ENCODE peak calls at places on chromosomes 12 and 14, in eight cellular contexts. X, P, W, T, Y, F, U and J are unnamed samples.

GRCh38 chr14:93712079-93712837 is 76.0 kb downstream of the PRIMA1 start:
- DNase-seq in X (no peak), P (peak; percentile 30), W (no peak), T (no peak), Y (no peak), F (no peak), U (no peak), J (no peak)

GRCh38 chr14:95156765-95157194 is 549 bp downstream of the DICER1 start:
- DNase-seq in X (peak; percentile 46), P (peak; percentile 34), W (no peak), T (peak; percentile 19), Y (peak; percentile 72), F (peak; percentile 14), U (peak; percentile 71), J (peak; percentile 72)

GRCh38 chr14:100654814-100655795 is 67.9 kb upstream of the BEGAIN start:
- DNase-seq in X (peak; percentile 59), P (peak; percentile 95), W (peak; percentile 41), T (no peak), Y (no peak), F (no peak), U (peak; percentile 60), J (peak; percentile 78)

GRCh38 chr12:14510574-14510973 is 57.1 kb downstream of the PLBD1 start:
- DNase-seq in X (no peak), P (no peak), W (no peak), T (no peak), Y (no peak), F (no peak), U (no peak), J (no peak)

GRCh38 chr14:104749958-104750529 is 2.9 kb upstream of the SIVA1 start:
- DNase-seq in X (no peak), P (no peak), W (peak; percentile 35), T (peak; percentile 48), Y (peak; percentile 42), F (no peak), U (peak; percentile 17), J (no peak)

GRCh38 chr14:68164723-68165122 is 345.1 kb downstream of the RAD51B start:
- DNase-seq in X (no peak), P (no peak), W (peak; percentile 84), T (no peak), Y (no peak), F (no peak), U (no peak), J (peak; percentile 49)

GRCh38 chr12:42910656-42911055 is 321.1 kb upstream of the PRICKLE1 start:
- DNase-seq in X (no peak), P (no peak), W (no peak), T (no peak), Y (no peak), F (no peak), U (no peak), J (no peak)

GRCh38 chr14:92670967-92671366 is 77.5 kb downstream of the LGMN start:
- DNase-seq in X (no peak), P (no peak), W (no peak), T (peak; percentile 52), Y (no peak), F (no peak), U (peak; percentile 12), J (no peak)

GRCh38 chr12:52314511-52314910 is 6.7 kb downstream of the KRT83 start:
- DNase-seq in X (no peak), P (no peak), W (no peak), T (no peak), Y (no peak), F (no peak), U (no peak), J (no peak)

GRCh38 chr14:56129092-56129491 is 10.9 kb downstream of the PELI2 start:
- DNase-seq in X (no peak), P (no peak), W (no peak), T (no peak), Y (no peak), F (no peak), U (no peak), J (no peak)

GRCh38 chr14:54730156-54730961 is 163.4 kb downstream of the SAMD4A start:
- DNase-seq in X (no peak), P (no peak), W (peak; percentile 52), T (peak; percentile 78), Y (no peak), F (peak; percentile 91), U (no peak), J (no peak)

GRCh38 chr12:25152055-25152454 is 42.9 kb downstream of the DNAI7 start:
- DNase-seq in X (no peak), P (no peak), W (no peak), T (no peak), Y (no peak), F (no peak), U (no peak), J (no peak)

GRCh38 chr12:120749256-120749655 is 23.6 kb downstream of the ACADS start:
- DNase-seq in X (no peak), P (no peak), W (no peak), T (no peak), Y (no peak), F (no peak), U (no peak), J (no peak)

GRCh38 chr14:57391609-57392195 is 1.3 kb downstream of the NAA30 start:
- DNase-seq in X (peak; percentile 17), P (no peak), W (no peak), T (peak; percentile 8), Y (no peak), F (no peak), U (no peak), J (peak; percentile 14)

GRCh38 chr12:122960193-122960569 is 6.1 kb downstream of the ABCB9 start:
- DNase-seq in X (no peak), P (no peak), W (no peak), T (no peak), Y (no peak), F (no peak), U (no peak), J (no peak)

GRCh38 chr14:29999013-29999539 is 71.4 kb upstream of the PRKD1 start:
- DNase-seq in X (no peak), P (no peak), W (peak; percentile 13), T (no peak), Y (no peak), F (no peak), U (no peak), J (no peak)

GRCh38 chr12:78584695-78585094 is 279.9 kb upstream of the SYT1 start:
- DNase-seq in X (no peak), P (peak; percentile 7), W (no peak), T (peak; percentile 6), Y (no peak), F (no peak), U (no peak), J (no peak)

GRCh38 chr14:99774526-99775307 is 18.5 kb upstream of the EML1 start:
- DNase-seq in X (no peak), P (peak; percentile 39), W (no peak), T (peak; percentile 52), Y (no peak), F (no peak), U (peak; percentile 78), J (peak; percentile 49)

GRCh38 chr14:75794615-75795038 is 133.6 kb downstream of the TTLL5 start:
- DNase-seq in X (peak; percentile 18), P (peak; percentile 26), W (peak; percentile 80), T (peak; percentile 72), Y (no peak), F (peak; percentile 40), U (no peak), J (peak; percentile 45)

GRCh38 chr14:74493343-74494261 is at the start of gene ISCA2:
- DNase-seq in X (peak; percentile 98), P (peak; percentile 100), W (peak; percentile 97), T (peak; percentile 99), Y (peak; percentile 100), F (peak; percentile 99), U (peak; percentile 100), J (peak; percentile 99)

GRCh38 chr14:54579606-54580005 is 12.7 kb downstream of the SAMD4A start:
- DNase-seq in X (no peak), P (no peak), W (peak; percentile 51), T (peak; percentile 73), Y (no peak), F (no peak), U (no peak), J (peak; percentile 70)

GRCh38 chr12:75554556-75554880 is 43.1 kb upstream of the KRR1 start:
- DNase-seq in X (no peak), P (no peak), W (no peak), T (no peak), Y (no peak), F (no peak), U (no peak), J (no peak)

GRCh38 chr12:116977465-116978380 is 67.0 kb downstream of the FBXW8 start:
- DNase-seq in X (no peak), P (no peak), W (peak; percentile 54), T (no peak), Y (no peak), F (no peak), U (no peak), J (no peak)

GRCh38 chr12:70240677-70241076 is 2.6 kb upstream of the CNOT2 start:
- DNase-seq in X (no peak), P (no peak), W (no peak), T (no peak), Y (no peak), F (no peak), U (no peak), J (no peak)

GRCh38 chr12:41681898-41682297 is 462.8 kb downstream of the GXYLT1 start:
- DNase-seq in X (peak; percentile 84), P (no peak), W (no peak), T (no peak), Y (no peak), F (no peak), U (no peak), J (no peak)

GRCh38 chr14:101476931-101477553 is 84.3 kb upstream of the DIO3 start:
- DNase-seq in X (peak; percentile 26), P (peak; percentile 91), W (peak; percentile 5), T (no peak), Y (no peak), F (no peak), U (no peak), J (peak; percentile 83)

GRCh38 chr14:104805326-104805678 is 4.4 kb downstream of the ZBTB42 start:
- DNase-seq in X (peak; percentile 36), P (no peak), W (peak; percentile 76), T (peak; percentile 89), Y (peak; percentile 85), F (peak; percentile 68), U (no peak), J (no peak)

GRCh38 chr14:87628129-87628528 is 364.9 kb downstream of the GALC start:
- DNase-seq in X (peak; percentile 24), P (no peak), W (peak; percentile 68), T (peak; percentile 1), Y (no peak), F (peak; percentile 56), U (no peak), J (peak; percentile 86)

GRCh38 chr14:85960781-85961180 is 430.8 kb downstream of the FLRT2 start:
- DNase-seq in X (no peak), P (peak; percentile 21), W (no peak), T (no peak), Y (no peak), F (no peak), U (no peak), J (no peak)